ENCODE peak calls at places on chromosomes 5 and 9, in nine cellular contexts. X is HCT116, I is cardiac fibroblast, D is OCI-LY7, Z is fibroblast of lung, F is spleen, P is K562, T is HFF-Myc, H is fibroblast of the aortic adventitia. U is an unnamed sample.

GRCh38 chr5:146164382-146164781 is 18.1 kb downstream of the LARS1 start:
- DNase-seq in X (no peak), H (no peak), F (no peak), T (no peak), D (no peak), P (no peak), Z (no peak), I (no peak), U (no peak)

GRCh38 chr5:54558362-54558761 is 40.8 kb downstream of the SNX18 start:
- DNase-seq in D (no peak), X (no peak), Z (peak; percentile 22), I (no peak), H (peak; percentile 24), F (no peak), T (no peak), P (no peak), U (no peak)

GRCh38 chr9:111752455-111752854 is 42.3 kb downstream of the SHOC1 start:
- DNase-seq in D (no peak), P (no peak), I (peak; percentile 15), H (peak; percentile 50), F (no peak), Z (peak; percentile 33), X (no peak), T (no peak), U (no peak)

GRCh38 chr5:91386120-91386519 is 3.0 kb upstream of the ARRDC3 start:
- DNase-seq in P (no peak), F (no peak), Z (peak; percentile 41), D (no peak), T (no peak), H (peak; percentile 61), I (no peak), X (no peak), U (no peak)

GRCh38 chr9:114290561-114290986 is 32.3 kb upstream of the ORM1 start:
- DNase-seq in T (no peak), P (no peak), D (no peak), Z (no peak), X (no peak), H (no peak), F (peak; percentile 59), I (no peak), U (no peak)

GRCh38 chr5:124698774-124699173 is 47.7 kb downstream of the ZNF608 start:
- DNase-seq in I (peak; percentile 11), X (no peak), D (no peak), P (no peak), Z (peak; percentile 70), H (peak; percentile 23), F (no peak), T (no peak), U (no peak)

GRCh38 chr9:34454571-34455065 is 3.8 kb downstream of the FAM219A start:
- DNase-seq in P (no peak), T (no peak), D (no peak), H (peak; percentile 50), Z (peak; percentile 40), F (no peak), I (peak; percentile 46), X (peak; percentile 39), U (no peak)

GRCh38 chr5:171272996-171273970 is 35.8 kb upstream of the TLX3 start:
- DNase-seq in Z (peak; percentile 31), X (peak; percentile 44), D (peak; percentile 4), P (peak; percentile 13), H (peak; percentile 17), T (no peak), I (peak; percentile 45), F (no peak), U (peak; percentile 64)

GRCh38 chr5:141245250-141245717 is at the start of gene PCDHB15:
- DNase-seq in X (no peak), T (no peak), P (peak; percentile 21), D (no peak), I (peak; percentile 4), H (no peak), Z (no peak), F (no peak), U (no peak)

DNA sequence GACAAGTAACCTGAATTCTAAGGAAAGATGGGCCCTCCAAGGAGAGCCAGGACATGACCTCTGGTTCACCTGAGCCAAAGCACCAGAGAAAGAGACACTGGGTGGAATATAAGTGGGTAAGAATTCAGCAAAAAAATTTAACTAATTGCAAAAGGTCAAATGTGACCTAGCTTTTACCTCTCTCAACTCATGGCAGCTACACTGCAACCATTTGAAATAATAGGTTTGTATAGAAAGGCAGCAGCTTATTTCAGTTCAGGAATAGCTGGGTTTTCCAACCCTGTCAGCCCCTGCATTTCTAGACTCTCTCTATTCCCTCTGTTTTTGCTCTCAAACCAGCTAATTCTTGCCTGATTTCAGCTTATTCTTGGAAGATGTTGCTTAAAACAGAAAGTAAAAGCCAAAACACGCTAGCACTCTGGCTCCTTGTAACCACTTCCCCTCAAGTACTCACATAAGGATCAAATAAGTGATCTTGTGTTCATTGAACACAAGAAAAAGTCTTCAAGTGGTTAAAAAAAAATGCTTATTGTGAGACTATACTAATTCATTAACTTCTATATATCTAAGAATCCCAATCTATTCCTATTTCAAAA is 101.1 kb upstream of the NR4A3 start:
- DNase-seq in I (peak; percentile 5), T (no peak), H (peak; percentile 44), X (no peak), Z (peak; percentile 13), F (no peak), P (no peak), D (no peak), U (no peak)
- H3K4me3 ChIP-seq in I (no peak overlapping the region), T (no peak overlapping the region), H (peak overlapping the region; percentile 43), X (no peak overlapping the region), Z (peak overlapping the region; percentile 14), F (peak overlapping the region; percentile 57), P (no peak overlapping the region), D (no peak overlapping the region), U (no peak overlapping the region)

GRCh38 chr5:68894673-68895072 is 199.1 kb upstream of the SLC30A5 start:
- DNase-seq in D (no peak), T (no peak), I (no peak), F (no peak), P (no peak), X (no peak), Z (no peak), H (no peak), U (no peak)

GRCh38 chr5:68886814-68887213 is 207.0 kb upstream of the SLC30A5 start:
- DNase-seq in F (no peak), I (no peak), P (no peak), D (no peak), Z (no peak), T (no peak), H (no peak), X (no peak), U (no peak)

GRCh38 chr5:68891718-68892117 is 202.1 kb upstream of the SLC30A5 start:
- DNase-seq in D (no peak), P (no peak), X (no peak), T (no peak), Z (no peak), F (no peak), I (no peak), H (no peak), U (no peak)
- TF ChIP-seq CTCF in D (no peak), P (no peak), X (no peak), T (no peak), Z (no peak), F (no peak), I (no peak), H (no peak), U (no peak)

DNA sequence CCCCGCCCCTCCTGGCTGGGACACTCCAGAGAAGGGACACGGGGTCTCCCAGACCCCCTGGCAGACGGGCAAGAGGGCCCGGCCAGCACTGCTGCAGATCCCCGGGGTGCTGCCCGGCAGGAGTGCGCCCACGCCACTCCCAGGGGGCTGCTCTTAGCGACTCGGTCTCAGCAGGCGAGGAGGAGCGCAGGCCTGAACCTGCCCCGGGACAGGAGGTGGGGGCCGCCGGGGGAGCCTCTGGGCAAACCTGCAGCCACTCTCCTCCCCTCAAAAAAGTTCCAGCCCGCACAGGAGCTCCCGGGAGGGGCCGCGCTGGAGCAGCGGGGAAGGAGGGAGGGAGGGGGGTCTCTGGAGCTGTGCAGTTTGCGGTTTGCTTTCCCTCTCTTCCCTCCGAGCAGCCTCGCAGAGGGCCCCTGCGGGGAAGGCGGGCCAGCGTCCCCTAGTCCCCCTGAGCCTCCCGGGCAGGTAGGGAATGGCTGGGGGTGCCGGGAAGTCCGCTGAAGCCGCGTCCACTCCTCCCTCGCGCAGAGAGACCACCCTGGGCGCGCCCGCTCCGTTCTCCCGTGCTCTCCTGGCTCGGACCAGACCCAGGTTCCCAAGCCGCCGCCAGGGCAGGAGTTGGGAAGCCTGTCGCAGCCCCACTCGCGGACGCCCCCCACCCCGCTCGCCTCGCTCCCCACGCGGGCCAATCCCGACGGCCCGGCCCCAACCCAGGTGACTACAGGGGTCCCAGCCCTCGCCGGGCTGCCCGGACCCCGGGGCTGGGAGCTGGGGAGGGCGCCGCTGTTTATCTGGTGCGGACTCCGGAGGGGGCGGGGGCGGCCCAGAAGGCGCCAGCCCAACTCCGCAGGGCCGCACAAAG is 44.2 kb downstream of the NACC2 start:
- DNase-seq in D (no peak), T (no peak), H (no peak), X (no peak), I (peak; percentile 24), Z (peak; percentile 26), P (no peak), F (no peak), U (no peak)
- H3K4me3 ChIP-seq in D (no peak overlapping the region), T (peak overlapping the region; percentile 45), H (peak overlapping the region; percentile 59), X (peak overlapping the region; percentile 41), I (peak overlapping the region; percentile 47), Z (peak overlapping the region; percentile 64), P (no peak overlapping the region), F (peak overlapping the region; percentile 69), U (no peak overlapping the region)

GRCh38 chr5:86766103-86766502 is 148.4 kb downstream of the COX7C start:
- DNase-seq in H (no peak), T (no peak), I (no peak), P (no peak), D (no peak), Z (no peak), F (no peak), X (no peak), U (no peak)

GRCh38 chr5:86768699-86769202 is 151.0 kb downstream of the COX7C start:
- DNase-seq in T (no peak), X (no peak), D (no peak), Z (no peak), F (no peak), P (no peak), I (no peak), H (no peak), U (no peak)

DNA sequence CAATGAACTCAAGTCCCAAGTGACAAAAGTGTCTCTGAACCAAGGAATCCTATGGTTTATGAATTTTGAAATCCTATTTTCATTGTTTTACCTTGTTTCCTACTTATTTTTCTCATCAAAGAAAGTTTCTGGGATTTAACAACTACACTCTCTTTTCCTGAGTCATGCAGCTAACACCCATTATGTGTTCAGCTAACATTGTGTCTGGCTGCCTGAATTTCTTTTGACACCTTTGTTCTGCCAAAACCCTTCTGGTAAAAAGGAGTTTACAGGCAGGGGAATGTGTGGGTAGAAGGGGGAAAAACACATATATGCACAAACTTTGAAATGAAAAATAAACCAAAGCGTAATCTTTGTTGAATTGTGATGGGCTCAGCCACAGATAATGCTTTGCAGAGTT is 146.2 kb downstream of the COX7C start:
- DNase-seq in D (no peak), X (no peak), Z (no peak), P (no peak), T (no peak), I (no peak), H (no peak), F (no peak), U (no peak)
- TF ChIP-seq CTCF in D (no peak), X (no peak), Z (no peak), P (no peak), T (no peak), I (no peak), H (no peak), F (no peak), U (no peak)